ENCODE peak calls at places on chromosomes 16 and 17, in five cellular contexts. E is neuronal stem cell, K is Panc1, I is lower lobe of right lung, R is right cardiac atrium. D is an unnamed sample. For H3K4me1, the result is how much of the 10 kb centered on the place peaks cover.

GRCh38 chr16:69444873-69445517 is 20.6 kb downstream of the CYB5B start:
- DNase-seq in E (no peak), K (no peak), I (no peak), R (no peak), D (no peak)

GRCh38 chr17:77730376-77730775 is 228.1 kb upstream of the TNRC6C start:
- DNase-seq in E (no peak), K (no peak), I (no peak), R (no peak), D (no peak)

GRCh38 chr17:50708050-50709000 is 611 bp upstream of the ANKRD40 start:
- DNase-seq in E (no peak), K (no peak), I (no peak), R (no peak), D (no peak)

GRCh38 chr16:8108991-8109509 is 481.3 kb downstream of the TMEM114 start:
- DNase-seq in E (no peak), K (no peak), I (no peak), R (no peak), D (no peak)

GRCh38 chr17:75832652-75833400 is 11.4 kb downstream of the UNC13D start:
- DNase-seq in E (no peak), K (no peak), I (no peak), R (peak), D (no peak)

GRCh38 chr17:78818932-78819331 is 21.7 kb downstream of the USP36 start:
- DNase-seq in E (no peak), K (no peak), I (no peak), R (no peak), D (no peak)

GRCh38 chr16:53417011-53417410 is 17.3 kb upstream of the RBL2 start:
- DNase-seq in E (no peak), K (no peak), I (no peak), R (no peak), D (no peak)

GRCh38 chr17:81398170-81398854 is 3.1 kb downstream of the BAHCC1 start:
- DNase-seq in E (no peak), K (no peak), I (no peak), R (peak), D (peak)

GRCh38 chr16:68972008-68972407 is 128.7 kb downstream of the TANGO6 start:
- DNase-seq in E (no peak), K (no peak), I (no peak), R (no peak), D (no peak)

GRCh38 chr17:68127914-68128313 is 92.4 kb downstream of the KPNA2 start:
- DNase-seq in E (no peak), K (no peak), I (no peak), R (no peak), D (no peak)

GRCh38 chr16:65525743-65526142 is 403.9 kb upstream of the CDH11 start:
- DNase-seq in E (no peak), K (no peak), I (no peak), R (no peak), D (no peak)

GRCh38 chr16:674968-675883 is at the start of gene RHBDL1:
- DNase-seq in E (no peak), K (no peak), I (peak), R (no peak), D (no peak)

GRCh38 chr17:35700157-35700556 is 31.3 kb upstream of the RASL10B start:
- DNase-seq in E (no peak), K (no peak), I (no peak), R (no peak), D (no peak)

GRCh38 chr16:69328854-69329316 is 1.5 kb downstream of the PDF start:
- DNase-seq in E (no peak), K (no peak), I (no peak), R (no peak), D (no peak)

GRCh38 chr16:86980644-86981043 is 336.5 kb downstream of the C16orf95 start:
- DNase-seq in E (no peak), K (no peak), I (no peak), R (no peak), D (no peak)

GRCh38 chr17:37417852-37418251 is 11.2 kb downstream of the TADA2A start:
- DNase-seq in E (no peak), K (no peak), I (no peak), R (no peak), D (no peak)

GRCh38 chr16:27718767-27719445 is 169.0 kb downstream of the KATNIP start:
- DNase-seq in E (peak), K (no peak), I (no peak), R (no peak), D (peak)

GRCh38 chr17:45953561-45953960 is 45.5 kb upstream of the STH start:
- DNase-seq in E (no peak), K (no peak), I (no peak), R (no peak), D (no peak)

GRCh38 chr17:20089795-20090547 is 80.8 kb downstream of the SPECC1 start:
- DNase-seq in E (no peak), K (no peak), I (no peak), R (no peak), D (no peak)

GRCh38 chr16:59878999-59879398 is 1144.9 kb upstream of the GOT2 start:
- DNase-seq in E (no peak), K (no peak), I (no peak), R (no peak), D (no peak)

GRCh38 chr17:50464736-50465135 is 3.9 kb downstream of the CHAD start:
- DNase-seq in E (no peak), K (no peak), I (no peak), R (no peak), D (no peak)

GRCh38 chr17:43984521-43984920 is 19.9 kb upstream of the NAGS start:
- DNase-seq in E (no peak), K (no peak), I (no peak), R (no peak), D (no peak)

GRCh38 chr17:66474810-66475497 is 172.5 kb downstream of the PRKCA start:
- DNase-seq in E (no peak), K (no peak), I (no peak), R (no peak), D (no peak)

GRCh38 chr17:19343256-19343630 is 19.3 kb downstream of the B9D1 start:
- DNase-seq in E (no peak), K (no peak), I (no peak), R (no peak), D (peak)

GRCh38 chr16:59543641-59544040 is 809.5 kb upstream of the GOT2 start:
- DNase-seq in E (no peak), K (no peak), I (no peak), R (no peak), D (no peak)

GRCh38 chr17:8630802-8631553 is 453 bp upstream of the MYH10 start:
- DNase-seq in E (peak), K (peak), I (peak), R (peak), D (peak)

GRCh38 chr16:10971560-10971961 is 27.2 kb downstream of the CLEC16A start:
- DNase-seq in E (peak), K (peak), I (no peak), R (no peak), D (no peak)

GRCh38 chr17:57612202-57613071 is 132.7 kb downstream of the CCDC182 start:
- DNase-seq in E (peak), K (no peak), I (no peak), R (no peak), D (no peak)

DNA sequence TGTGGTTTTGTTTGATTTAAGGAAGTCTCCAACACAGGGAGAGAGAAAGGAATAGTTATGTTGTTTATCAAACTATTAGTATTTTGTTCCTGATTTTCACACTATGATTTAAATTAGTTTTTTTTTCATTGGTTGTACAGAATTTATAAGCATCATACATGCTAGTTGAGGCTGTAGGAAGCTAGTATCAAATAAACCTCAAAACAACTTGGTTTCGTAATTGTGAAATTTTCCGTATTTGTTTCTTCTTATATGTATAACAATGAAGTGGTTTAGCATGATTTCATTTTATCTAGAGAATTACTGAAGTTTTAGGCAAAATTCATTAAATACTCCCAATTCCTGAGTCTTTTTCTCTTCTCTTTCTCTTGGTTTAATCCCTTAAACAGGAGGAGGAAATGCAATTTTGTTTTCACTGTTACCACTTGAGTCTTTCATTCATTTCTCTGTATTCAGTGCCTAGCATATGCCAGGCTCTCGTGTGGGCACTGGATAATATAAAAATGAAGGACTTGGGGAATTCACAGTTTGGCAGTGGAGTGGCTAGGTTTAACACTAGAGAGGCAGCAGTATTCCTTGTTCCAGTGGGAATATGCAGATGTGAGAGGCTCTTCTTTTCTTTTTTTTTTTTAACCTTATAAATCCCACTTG is 1.8 kb downstream of the CYLD start:
- DNase-seq in E (no peak), K (no peak), I (no peak), R (no peak), D (no peak)
- H3K27ac ChIP-seq in E (no peak), K (no peak), I (peak), R (no peak), D (peak)

GRCh38 chr17:40605301-40605700 is 40.0 kb upstream of the CCR7 start:
- DNase-seq in E (no peak), K (no peak), I (no peak), R (no peak), D (no peak)
- H3K4me1 ChIP-seq in E (under half), K (under half), I (under half), R (under half), D (under half)

GRCh38 chr17:46986401-46986800 is 7.3 kb upstream of the RPRML start:
- DNase-seq in E (no peak), K (no peak), I (no peak), R (no peak), D (no peak)
- H3K27ac ChIP-seq in E (no peak), K (no peak), I (no peak), R (no peak), D (no peak)

DNA sequence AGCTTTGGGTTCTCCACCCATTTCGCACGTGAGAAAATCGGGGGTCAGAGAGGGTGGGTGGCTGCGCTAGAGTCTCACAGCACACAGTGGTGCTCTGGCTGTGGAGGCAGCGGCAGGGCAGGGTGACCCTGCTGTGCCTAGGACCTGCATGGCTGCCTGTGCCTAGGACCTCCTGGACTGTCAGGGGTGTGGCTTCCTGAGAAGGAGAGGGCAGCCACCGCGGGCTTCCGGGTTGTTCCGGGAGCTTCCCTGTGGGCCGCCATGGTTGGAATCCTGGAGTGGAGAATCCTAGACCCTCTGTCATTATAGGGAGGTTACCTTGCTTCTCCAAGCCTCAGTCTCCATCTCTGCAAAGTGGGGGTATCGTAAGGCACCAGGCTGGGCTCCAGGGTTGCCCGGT is 9.3 kb downstream of the ZFPM1 start:
- DNase-seq in E (no peak), K (no peak), I (no peak), R (no peak), D (no peak)
- H3K4me1 ChIP-seq in E (under half), K (under half), I (under half), R (under half), D (under half)

DNA sequence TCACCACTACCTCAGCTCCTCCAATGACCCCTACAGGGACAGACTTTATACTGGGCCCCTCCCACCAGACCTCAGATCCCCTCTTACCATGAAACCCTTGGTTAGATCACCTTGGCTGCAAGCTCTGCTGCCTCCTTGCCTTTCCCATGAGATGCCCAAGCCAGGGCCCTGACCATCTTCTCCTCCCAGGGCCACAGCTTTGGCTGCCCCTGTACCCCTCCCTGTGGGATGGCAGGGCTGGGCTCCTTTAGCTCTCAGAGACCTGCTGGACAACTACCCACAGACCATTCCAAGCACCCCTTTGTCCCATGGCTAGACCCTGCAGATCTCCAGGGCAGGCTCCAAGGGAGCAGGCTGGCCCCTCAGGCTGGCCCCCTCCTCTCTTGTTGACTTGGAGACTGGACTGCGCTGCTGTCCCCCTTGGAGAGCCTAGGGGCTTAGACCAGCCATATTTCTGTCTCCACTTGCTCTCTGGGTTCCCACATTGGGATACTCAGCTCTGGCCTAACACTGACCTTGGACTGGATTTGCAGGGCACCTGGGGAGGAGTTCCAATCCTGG is 1692.7 kb downstream of the TP53TG3F start:
- DNase-seq in E (no peak), K (no peak), I (peak), R (no peak), D (no peak)
- H3K27ac ChIP-seq in E (no peak), K (no peak), I (no peak), R (no peak), D (no peak)

DNA sequence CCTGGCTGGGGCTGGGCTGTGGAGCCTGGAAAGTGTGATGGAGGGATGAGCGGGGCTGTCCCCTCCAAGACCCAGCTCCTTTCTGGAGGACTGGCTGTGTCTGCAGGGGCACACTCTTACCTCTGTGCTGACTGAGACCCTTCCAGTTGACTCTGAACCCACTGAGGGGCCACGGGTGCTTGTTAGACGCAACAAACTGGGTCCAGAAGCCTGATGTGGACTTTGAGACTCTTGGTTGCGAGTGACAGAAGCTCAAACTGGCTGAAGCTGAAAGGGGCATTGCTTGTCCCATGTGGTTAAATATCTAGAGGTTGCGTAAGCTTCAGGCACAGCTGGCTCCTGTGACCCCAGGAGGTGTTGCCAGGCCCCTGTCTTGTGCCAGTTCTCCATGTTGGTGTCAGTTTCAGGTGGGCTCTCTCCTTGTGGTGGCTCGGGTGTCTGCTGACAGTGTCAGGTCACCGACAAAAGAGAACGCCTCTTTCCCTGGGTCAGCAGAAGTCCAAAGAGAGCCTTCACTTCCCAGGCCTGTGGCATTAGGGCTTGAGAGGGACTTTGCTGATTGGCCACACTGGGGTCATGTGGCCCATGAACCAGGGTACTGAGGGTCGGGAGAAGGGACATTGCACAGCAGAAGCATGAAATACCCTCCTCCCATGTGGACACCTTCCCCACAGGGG is 16.7 kb downstream of the ADCY7 start:
- DNase-seq in E (no peak), K (no peak), I (no peak), R (peak), D (no peak)
- H3K4me1 ChIP-seq in E (under half), K (under half), I (half or more), R (under half), D (under half)

DNA sequence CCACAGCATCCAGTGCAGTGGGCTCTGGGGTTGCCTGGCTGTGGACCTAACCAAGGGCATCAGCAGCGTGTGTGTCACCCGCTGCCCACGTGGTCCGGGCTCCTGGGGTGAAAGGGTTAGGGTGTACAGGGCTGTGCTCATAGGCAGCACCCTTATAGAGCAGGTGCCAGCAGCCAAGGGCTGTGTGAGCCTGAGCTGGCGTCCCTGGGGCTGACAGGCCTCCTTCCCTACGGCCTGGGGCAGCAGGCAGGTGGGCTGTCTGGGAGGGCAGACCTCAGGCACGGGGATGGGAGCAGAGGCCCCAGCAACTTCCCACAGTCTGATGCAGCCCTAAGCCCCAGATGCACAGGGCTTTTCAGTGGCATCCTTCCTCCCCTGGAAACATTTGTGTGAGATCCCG is 13.9 kb downstream of the CD300A start:
- DNase-seq in E (no peak), K (no peak), I (peak), R (no peak), D (no peak)
- H3K27ac ChIP-seq in E (no peak), K (no peak), I (no peak), R (no peak), D (no peak)

GRCh38 chr17:74815671-74816370 is 39.7 kb upstream of the NAT9 start:
- DNase-seq in E (no peak), K (no peak), I (no peak), R (no peak), D (no peak)
- H3K4me1 ChIP-seq in E (under half), K (under half), I (under half), R (under half), D (under half)

D was measured in psoas muscle.